ENCODE peak calls at places on chromosome 7, in five cellular contexts. I is fibroblast of the aortic adventitia, M is cortex of kidney, Y is HCEC 1CT, Z is HuH-7. R is an unnamed sample.

GRCh38 chr7:111865430-111865829 is 303.1 kb upstream of the IMMP2L start:
- DNase-seq in I (no peak), Y (no peak), Z (no peak), M (no peak), R (no peak)

GRCh38 chr7:36391436-36392198 is 2.0 kb downstream of the ANLN start:
- DNase-seq in Y (no peak), Z (no peak), I (no peak), M (no peak), R (no peak)

GRCh38 chr7:66301249-66301648 is 96.1 kb downstream of the TPST1 start:
- DNase-seq in I (peak; percentile 28), Z (no peak), Y (no peak), M (no peak), R (no peak)

GRCh38 chr7:43198016-43198415 is 85.6 kb downstream of the HECW1 start:
- DNase-seq in Y (no peak), I (no peak), M (no peak), Z (no peak), R (no peak)

GRCh38 chr7:125059861-125060456 is 130.3 kb upstream of the POT1 start:
- DNase-seq in M (no peak), Y (peak; percentile 48), I (peak; percentile 39), Z (no peak), R (no peak)

GRCh38 chr7:98211676-98212531 is 665 bp downstream of the BHLHA15 start:
- DNase-seq in M (no peak), Y (no peak), Z (peak; percentile 74), I (no peak), R (no peak)

GRCh38 chr7:3218561-3219225 is 82.4 kb upstream of the SDK1 start:
- DNase-seq in M (no peak), I (peak; percentile 42), Z (no peak), Y (no peak), R (no peak)

GRCh38 chr7:156655983-156656382 is 15.4 kb downstream of the RNF32 start:
- DNase-seq in Z (no peak), M (no peak), Y (no peak), I (no peak), R (no peak)

GRCh38 chr7:116652793-116653192 is 19.2 kb upstream of the MET start:
- DNase-seq in Z (no peak), M (no peak), I (peak; percentile 29), Y (peak; percentile 33), R (no peak)

R was measured in stimulated activated CD8-positive, alpha-beta memory T cell treated with anti-CD3 and anti-CD28 coated beads, Interleukin-4, amount 100 ng/mL, for 4 hours.